ENCODE peak calls at places on chromosome 4, in six cellular contexts. One of them, this sample, is unnamed.

GRCh38 chr4:7941111-7942018 is 1.7 kb upstream of the AFAP1 start:
- DNase-seq in nephron progenitor cell: no peak
- DNase-seq in activated naive CD8-positive, alpha-beta T cell treated with anti-CD3 and anti-CD28 coated beads, Interleukin-2, amount 50 U/mL, for 24 hours: no peak
- DNase-seq in H54: peak
- DNase-seq in aorta: no peak
- DNase-seq in HT1080: no peak
- DNase-seq in this sample: no peak

GRCh38 chr4:62871057-62871456 is 1538.2 kb downstream of the TECRL start:
- DNase-seq in nephron progenitor cell: no peak
- DNase-seq in activated naive CD8-positive, alpha-beta T cell treated with anti-CD3 and anti-CD28 coated beads, Interleukin-2, amount 50 U/mL, for 24 hours: no peak
- DNase-seq in H54: no peak
- DNase-seq in aorta: no peak
- DNase-seq in HT1080: peak
- DNase-seq in this sample: no peak

GRCh38 chr4:156941940-156942548 is 29.6 kb downstream of the PDGFC start:
- DNase-seq in nephron progenitor cell: peak
- DNase-seq in activated naive CD8-positive, alpha-beta T cell treated with anti-CD3 and anti-CD28 coated beads, Interleukin-2, amount 50 U/mL, for 24 hours: no peak
- DNase-seq in H54: peak
- DNase-seq in aorta: peak
- DNase-seq in HT1080: peak
- DNase-seq in this sample: no peak

GRCh38 chr4:76589872-76590846 is 155.1 kb downstream of the SHROOM3 start:
- DNase-seq in nephron progenitor cell: peak
- DNase-seq in activated naive CD8-positive, alpha-beta T cell treated with anti-CD3 and anti-CD28 coated beads, Interleukin-2, amount 50 U/mL, for 24 hours: no peak
- DNase-seq in H54: peak
- DNase-seq in aorta: peak
- DNase-seq in HT1080: peak
- DNase-seq in this sample: no peak

GRCh38 chr4:19406789-19407188 is 844.9 kb upstream of the SLIT2 start:
- DNase-seq in nephron progenitor cell: no peak
- DNase-seq in activated naive CD8-positive, alpha-beta T cell treated with anti-CD3 and anti-CD28 coated beads, Interleukin-2, amount 50 U/mL, for 24 hours: no peak
- DNase-seq in H54: no peak
- DNase-seq in aorta: no peak
- DNase-seq in HT1080: no peak
- DNase-seq in this sample: no peak

GRCh38 chr4:176635372-176636261 is 157.1 kb downstream of the VEGFC start:
- DNase-seq in nephron progenitor cell: no peak
- DNase-seq in activated naive CD8-positive, alpha-beta T cell treated with anti-CD3 and anti-CD28 coated beads, Interleukin-2, amount 50 U/mL, for 24 hours: no peak
- DNase-seq in H54: peak
- DNase-seq in aorta: no peak
- DNase-seq in HT1080: peak
- DNase-seq in this sample: peak

GRCh38 chr4:67684839-67685531 is 16.0 kb downstream of the UBA6 start:
- DNase-seq in nephron progenitor cell: no peak
- DNase-seq in activated naive CD8-positive, alpha-beta T cell treated with anti-CD3 and anti-CD28 coated beads, Interleukin-2, amount 50 U/mL, for 24 hours: no peak
- DNase-seq in H54: no peak
- DNase-seq in aorta: no peak
- DNase-seq in HT1080: no peak
- DNase-seq in this sample: peak

GRCh38 chr4:160347197-160347596 is 1244.3 kb downstream of the RAPGEF2 start:
- DNase-seq in nephron progenitor cell: no peak
- DNase-seq in activated naive CD8-positive, alpha-beta T cell treated with anti-CD3 and anti-CD28 coated beads, Interleukin-2, amount 50 U/mL, for 24 hours: no peak
- DNase-seq in H54: no peak
- DNase-seq in aorta: no peak
- DNase-seq in HT1080: no peak
- DNase-seq in this sample: no peak

GRCh38 chr4:89583106-89583505 is 253.9 kb downstream of the SNCA start:
- DNase-seq in nephron progenitor cell: no peak
- DNase-seq in activated naive CD8-positive, alpha-beta T cell treated with anti-CD3 and anti-CD28 coated beads, Interleukin-2, amount 50 U/mL, for 24 hours: no peak
- DNase-seq in H54: no peak
- DNase-seq in aorta: no peak
- DNase-seq in HT1080: no peak
- DNase-seq in this sample: no peak

GRCh38 chr4:5863461-5864113 is 29.3 kb downstream of the CRMP1 start:
- DNase-seq in nephron progenitor cell: no peak
- DNase-seq in activated naive CD8-positive, alpha-beta T cell treated with anti-CD3 and anti-CD28 coated beads, Interleukin-2, amount 50 U/mL, for 24 hours: peak
- DNase-seq in H54: peak
- DNase-seq in aorta: no peak
- DNase-seq in HT1080: peak
- DNase-seq in this sample: peak

GRCh38 chr4:102562995-102563394 is 61.8 kb downstream of the NFKB1 start:
- DNase-seq in nephron progenitor cell: no peak
- DNase-seq in activated naive CD8-positive, alpha-beta T cell treated with anti-CD3 and anti-CD28 coated beads, Interleukin-2, amount 50 U/mL, for 24 hours: no peak
- DNase-seq in H54: no peak
- DNase-seq in aorta: no peak
- DNase-seq in HT1080: peak
- DNase-seq in this sample: no peak

GRCh38 chr4:13860126-13860525 is 232.6 kb upstream of the BOD1L1 start:
- DNase-seq in nephron progenitor cell: no peak
- DNase-seq in activated naive CD8-positive, alpha-beta T cell treated with anti-CD3 and anti-CD28 coated beads, Interleukin-2, amount 50 U/mL, for 24 hours: no peak
- DNase-seq in H54: no peak
- DNase-seq in aorta: no peak
- DNase-seq in HT1080: peak
- DNase-seq in this sample: no peak

GRCh38 chr4:14368391-14368790 is 633.9 kb upstream of the CPEB2 start:
- DNase-seq in nephron progenitor cell: no peak
- DNase-seq in activated naive CD8-positive, alpha-beta T cell treated with anti-CD3 and anti-CD28 coated beads, Interleukin-2, amount 50 U/mL, for 24 hours: no peak
- DNase-seq in H54: no peak
- DNase-seq in aorta: no peak
- DNase-seq in HT1080: no peak
- DNase-seq in this sample: no peak

GRCh38 chr4:88033309-88033708 is 25.9 kb downstream of the PKD2 start:
- DNase-seq in nephron progenitor cell: peak
- DNase-seq in activated naive CD8-positive, alpha-beta T cell treated with anti-CD3 and anti-CD28 coated beads, Interleukin-2, amount 50 U/mL, for 24 hours: peak
- DNase-seq in H54: no peak
- DNase-seq in aorta: no peak
- DNase-seq in HT1080: peak
- DNase-seq in this sample: peak

GRCh38 chr4:78298618-78299017 is 241.5 kb downstream of the FRAS1 start:
- DNase-seq in nephron progenitor cell: no peak
- DNase-seq in activated naive CD8-positive, alpha-beta T cell treated with anti-CD3 and anti-CD28 coated beads, Interleukin-2, amount 50 U/mL, for 24 hours: no peak
- DNase-seq in H54: no peak
- DNase-seq in aorta: no peak
- DNase-seq in HT1080: peak
- DNase-seq in this sample: peak

GRCh38 chr4:2264481-2265041 is 2.7 kb upstream of the MXD4 start:
- DNase-seq in nephron progenitor cell: no peak
- DNase-seq in activated naive CD8-positive, alpha-beta T cell treated with anti-CD3 and anti-CD28 coated beads, Interleukin-2, amount 50 U/mL, for 24 hours: no peak
- DNase-seq in H54: no peak
- DNase-seq in aorta: peak
- DNase-seq in HT1080: no peak
- DNase-seq in this sample: no peak

GRCh38 chr4:2634014-2634413 is 97.6 kb downstream of the FAM193A start:
- DNase-seq in nephron progenitor cell: no peak
- DNase-seq in activated naive CD8-positive, alpha-beta T cell treated with anti-CD3 and anti-CD28 coated beads, Interleukin-2, amount 50 U/mL, for 24 hours: no peak
- DNase-seq in H54: no peak
- DNase-seq in aorta: no peak
- DNase-seq in HT1080: no peak
- DNase-seq in this sample: no peak

GRCh38 chr4:90012918-90013317 is 114.3 kb upstream of the CCSER1 start:
- DNase-seq in nephron progenitor cell: no peak
- DNase-seq in activated naive CD8-positive, alpha-beta T cell treated with anti-CD3 and anti-CD28 coated beads, Interleukin-2, amount 50 U/mL, for 24 hours: no peak
- DNase-seq in H54: no peak
- DNase-seq in aorta: no peak
- DNase-seq in HT1080: no peak
- DNase-seq in this sample: no peak

GRCh38 chr4:8403173-8403753 is 37.3 kb downstream of the ACOX3 start:
- DNase-seq in nephron progenitor cell: peak
- DNase-seq in activated naive CD8-positive, alpha-beta T cell treated with anti-CD3 and anti-CD28 coated beads, Interleukin-2, amount 50 U/mL, for 24 hours: peak
- DNase-seq in H54: peak
- DNase-seq in aorta: peak
- DNase-seq in HT1080: peak
- DNase-seq in this sample: peak

This sample was measured in RKO.